ENCODE peak calls at places on chromosomes 4 and X, in seven cellular contexts. One of them, this sample, is unnamed.
A peak's percentile ranks its signal among the peaks of the same experiment; 100 is the strongest.

GRCh38 chrX:17470136-17470535 is 95.1 kb downstream of the NHS start:
- DNase-seq in ELR: no peak
- DNase-seq in HTR-8/SVneo: no peak
- DNase-seq in MV-4-11: peak; percentile 92
- DNase-seq in astrocyte of the spinal cord: no peak
- DNase-seq in hypothalamus: no peak
- DNase-seq in stimulated activated CD4-positive, alpha-beta T cell treated with anti-CD3 and anti-CD28 coated beads, Interleukin-1b, Interleukin-23, amount 100 ng/mL, for 1 hour: no peak
- DNase-seq in this sample: no peak

GRCh38 chr4:13988347-13989265 is 361.1 kb upstream of the BOD1L1 start:
- DNase-seq in hypothalamus: no peak
- DNase-seq in astrocyte of the spinal cord: peak; percentile 97
- DNase-seq in stimulated activated CD4-positive, alpha-beta T cell treated with anti-CD3 and anti-CD28 coated beads, Interleukin-1b, Interleukin-23, amount 100 ng/mL, for 1 hour: no peak
- DNase-seq in HTR-8/SVneo: peak; percentile 35
- DNase-seq in ELR: peak; percentile 85
- DNase-seq in MV-4-11: peak; percentile 48
- DNase-seq in this sample: no peak

GRCh38 chr4:80266267-80266901 is at the start of gene FGF5:
- DNase-seq in HTR-8/SVneo: peak; percentile 14
- DNase-seq in MV-4-11: no peak
- DNase-seq in hypothalamus: peak; percentile 11
- DNase-seq in ELR: peak; percentile 96
- DNase-seq in astrocyte of the spinal cord: peak; percentile 94
- DNase-seq in stimulated activated CD4-positive, alpha-beta T cell treated with anti-CD3 and anti-CD28 coated beads, Interleukin-1b, Interleukin-23, amount 100 ng/mL, for 1 hour: no peak
- DNase-seq in this sample: no peak

GRCh38 chr4:157739237-157739636 is 433.6 kb downstream of the GASK1B start:
- DNase-seq in HTR-8/SVneo: no peak
- DNase-seq in stimulated activated CD4-positive, alpha-beta T cell treated with anti-CD3 and anti-CD28 coated beads, Interleukin-1b, Interleukin-23, amount 100 ng/mL, for 1 hour: no peak
- DNase-seq in ELR: peak; percentile 66
- DNase-seq in hypothalamus: no peak
- DNase-seq in astrocyte of the spinal cord: peak; percentile 19
- DNase-seq in MV-4-11: no peak
- DNase-seq in this sample: no peak

GRCh38 chr4:40316782-40317635 is 18.1 kb upstream of the CHRNA9 start:
- DNase-seq in MV-4-11: no peak
- DNase-seq in stimulated activated CD4-positive, alpha-beta T cell treated with anti-CD3 and anti-CD28 coated beads, Interleukin-1b, Interleukin-23, amount 100 ng/mL, for 1 hour: peak; percentile 36
- DNase-seq in astrocyte of the spinal cord: peak; percentile 95
- DNase-seq in hypothalamus: no peak
- DNase-seq in HTR-8/SVneo: peak; percentile 64
- DNase-seq in ELR: peak; percentile 93
- DNase-seq in this sample: no peak

GRCh38 chrX:15391850-15392249 is 7.6 kb upstream of the VEGFD start:
- DNase-seq in astrocyte of the spinal cord: no peak
- DNase-seq in HTR-8/SVneo: no peak
- DNase-seq in stimulated activated CD4-positive, alpha-beta T cell treated with anti-CD3 and anti-CD28 coated beads, Interleukin-1b, Interleukin-23, amount 100 ng/mL, for 1 hour: no peak
- DNase-seq in ELR: no peak
- DNase-seq in MV-4-11: no peak
- DNase-seq in hypothalamus: no peak
- DNase-seq in this sample: no peak

GRCh38 chr4:138949866-138950265 is 65.7 kb upstream of the NOCT start:
- DNase-seq in MV-4-11: no peak
- DNase-seq in HTR-8/SVneo: no peak
- DNase-seq in astrocyte of the spinal cord: no peak
- DNase-seq in hypothalamus: no peak
- DNase-seq in stimulated activated CD4-positive, alpha-beta T cell treated with anti-CD3 and anti-CD28 coated beads, Interleukin-1b, Interleukin-23, amount 100 ng/mL, for 1 hour: no peak
- DNase-seq in ELR: no peak
- DNase-seq in this sample: no peak

GRCh38 chr4:46839128-46839527 is 69.9 kb downstream of the COX7B2 start:
- DNase-seq in astrocyte of the spinal cord: no peak
- DNase-seq in hypothalamus: no peak
- DNase-seq in HTR-8/SVneo: no peak
- DNase-seq in MV-4-11: no peak
- DNase-seq in stimulated activated CD4-positive, alpha-beta T cell treated with anti-CD3 and anti-CD28 coated beads, Interleukin-1b, Interleukin-23, amount 100 ng/mL, for 1 hour: no peak
- DNase-seq in ELR: no peak
- DNase-seq in this sample: no peak

GRCh38 chr4:169438057-169438480 is 167.3 kb upstream of the SH3RF1 start:
- DNase-seq in ELR: no peak
- DNase-seq in astrocyte of the spinal cord: no peak
- DNase-seq in HTR-8/SVneo: no peak
- DNase-seq in stimulated activated CD4-positive, alpha-beta T cell treated with anti-CD3 and anti-CD28 coated beads, Interleukin-1b, Interleukin-23, amount 100 ng/mL, for 1 hour: no peak
- DNase-seq in MV-4-11: no peak
- DNase-seq in hypothalamus: no peak
- DNase-seq in this sample: no peak

GRCh38 chrX:133350751-133351150 is 64.5 kb downstream of the GPC4 start:
- DNase-seq in ELR: no peak
- DNase-seq in MV-4-11: peak; percentile 35
- DNase-seq in stimulated activated CD4-positive, alpha-beta T cell treated with anti-CD3 and anti-CD28 coated beads, Interleukin-1b, Interleukin-23, amount 100 ng/mL, for 1 hour: no peak
- DNase-seq in hypothalamus: no peak
- DNase-seq in astrocyte of the spinal cord: no peak
- DNase-seq in HTR-8/SVneo: no peak
- DNase-seq in this sample: no peak